ENCODE peak calls at places on chromosomes 1 and 21, in six cellular contexts. I is effector memory CD8-positive, alpha-beta T cell; L is Right ventricle myocardium superior; Z is NB4; N is HT-29; X is mucosa of gallbladder. R is an unnamed sample.

GRCh38 chr1:203926025-203926540 is 64.7 kb downstream of the SNRPE start:
- DNase-seq in N (no peak), L (no peak), Z (peak; percentile 2), X (no peak), I (no peak), R (no peak)

GRCh38 chr21:35291034-35291433 is 241.9 kb upstream of the RUNX1 start:
- DNase-seq in L (no peak), X (no peak), N (no peak), I (no peak), Z (no peak), R (no peak)

GRCh38 chr1:31943546-31944184 is 5.5 kb upstream of the PTP4A2 start:
- DNase-seq in L (no peak), X (no peak), I (no peak), N (no peak), Z (peak; percentile 81), R (no peak)

GRCh38 chr1:12438349-12438924 is 179.6 kb downstream of the DHRS3 start:
- DNase-seq in N (no peak), L (no peak), X (no peak), Z (peak; percentile 42), I (peak; percentile 25), R (no peak)

GRCh38 chr1:243325305-243325890 is 69.6 kb downstream of the SDCCAG8 start:
- DNase-seq in I (peak; percentile 16), L (no peak), Z (peak; percentile 68), N (peak; percentile 77), X (no peak), R (no peak)

GRCh38 chr1:47618222-47618720 is 180.4 kb downstream of the FOXD2 start:
- DNase-seq in L (no peak), N (no peak), I (no peak), Z (no peak), X (no peak), R (peak; percentile 8)

GRCh38 chr1:86621286-86621685 is 74.4 kb downstream of the CLCA4 start:
- DNase-seq in X (no peak), I (no peak), Z (no peak), N (no peak), L (no peak), R (no peak)

GRCh38 chr1:190328361-190328760 is 149.3 kb downstream of the BRINP3 start:
- DNase-seq in X (no peak), N (no peak), I (no peak), Z (no peak), L (no peak), R (no peak)

GRCh38 chr1:39391741-39392679 is 99.4 kb upstream of the BMP8A start:
- DNase-seq in L (peak; percentile 47), N (no peak), Z (no peak), X (peak; percentile 71), I (no peak), R (no peak)

GRCh38 chr1:218933526-218933925 is 240.2 kb upstream of the LYPLAL1 start:
- DNase-seq in Z (no peak), I (no peak), L (no peak), N (no peak), X (no peak), R (no peak)

GRCh38 chr1:33586111-33586510 is 113.7 kb downstream of the ZSCAN20 start:
- DNase-seq in I (no peak), L (no peak), N (no peak), X (no peak), Z (no peak), R (no peak)

GRCh38 chr1:72362538-72362937 is 80.2 kb upstream of the NEGR1 start:
- DNase-seq in Z (no peak), X (no peak), I (no peak), N (no peak), L (no peak), R (no peak)